ENCODE peak calls at places on chromosomes 12 and 14, in eight cellular contexts. One of them, this sample, is unnamed.

GRCh38 chr12:49631336-49631907 is 8.1 kb downstream of the PRPF40B start:
- DNase-seq in CD8-positive, alpha-beta T cell: no peak
- DNase-seq in body of pancreas: no peak
- DNase-seq in GM23338: peak; percentile 23
- DNase-seq in lower leg skin: no peak
- DNase-seq in stomach: no peak
- DNase-seq in astrocyte of the cerebellum: no peak
- DNase-seq in astrocyte: no peak
- DNase-seq in this sample: no peak

GRCh38 chr12:112851024-112851777 is 55.6 kb upstream of the OAS1 start:
- DNase-seq in CD8-positive, alpha-beta T cell: no peak
- DNase-seq in body of pancreas: no peak
- DNase-seq in GM23338: peak; percentile 8
- DNase-seq in lower leg skin: no peak
- DNase-seq in stomach: no peak
- DNase-seq in astrocyte of the cerebellum: no peak
- DNase-seq in astrocyte: no peak
- DNase-seq in this sample: no peak

GRCh38 chr14:96121660-96122395 is 82.7 kb downstream of the C14orf132 start:
- DNase-seq in CD8-positive, alpha-beta T cell: no peak
- DNase-seq in body of pancreas: no peak
- DNase-seq in GM23338: no peak
- DNase-seq in lower leg skin: no peak
- DNase-seq in stomach: no peak
- DNase-seq in astrocyte of the cerebellum: no peak
- DNase-seq in astrocyte: peak; percentile 71
- DNase-seq in this sample: no peak

GRCh38 chr14:53399057-53399456 is 245.9 kb upstream of the DDHD1 start:
- DNase-seq in CD8-positive, alpha-beta T cell: no peak
- DNase-seq in body of pancreas: no peak
- DNase-seq in GM23338: peak; percentile 91
- DNase-seq in lower leg skin: no peak
- DNase-seq in stomach: no peak
- DNase-seq in astrocyte of the cerebellum: peak; percentile 55
- DNase-seq in astrocyte: peak; percentile 63
- DNase-seq in this sample: no peak

GRCh38 chr12:69015831-69016230 is 82.9 kb upstream of the CPM start:
- DNase-seq in CD8-positive, alpha-beta T cell: no peak
- DNase-seq in body of pancreas: no peak
- DNase-seq in GM23338: no peak
- DNase-seq in lower leg skin: no peak
- DNase-seq in stomach: no peak
- DNase-seq in astrocyte of the cerebellum: no peak
- DNase-seq in astrocyte: no peak
- DNase-seq in this sample: no peak

GRCh38 chr12:106170285-106170684 is 31.5 kb upstream of the NUAK1 start:
- DNase-seq in CD8-positive, alpha-beta T cell: no peak
- DNase-seq in body of pancreas: no peak
- DNase-seq in GM23338: no peak
- DNase-seq in lower leg skin: peak; percentile 55
- DNase-seq in stomach: no peak
- DNase-seq in astrocyte of the cerebellum: peak; percentile 48
- DNase-seq in astrocyte: peak; percentile 84
- DNase-seq in this sample: no peak

GRCh38 chr14:71061458-71061857 is 154.2 kb downstream of the PCNX1 start:
- DNase-seq in CD8-positive, alpha-beta T cell: no peak
- DNase-seq in body of pancreas: no peak
- DNase-seq in GM23338: no peak
- DNase-seq in lower leg skin: no peak
- DNase-seq in stomach: no peak
- DNase-seq in astrocyte of the cerebellum: no peak
- DNase-seq in astrocyte: peak; percentile 22
- DNase-seq in this sample: no peak

GRCh38 chr14:76768201-76768656 is 7.0 kb downstream of the VASH1 start:
- DNase-seq in CD8-positive, alpha-beta T cell: peak; percentile 54
- DNase-seq in body of pancreas: peak; percentile 76
- DNase-seq in GM23338: peak; percentile 84
- DNase-seq in lower leg skin: peak; percentile 22
- DNase-seq in stomach: peak; percentile 40
- DNase-seq in astrocyte of the cerebellum: no peak
- DNase-seq in astrocyte: no peak
- DNase-seq in this sample: peak; percentile 8

GRCh38 chr12:49968431-49968830 is 4.3 kb upstream of the AQP6 start:
- DNase-seq in CD8-positive, alpha-beta T cell: no peak
- DNase-seq in body of pancreas: no peak
- DNase-seq in GM23338: no peak
- DNase-seq in lower leg skin: no peak
- DNase-seq in stomach: no peak
- DNase-seq in astrocyte of the cerebellum: no peak
- DNase-seq in astrocyte: no peak
- DNase-seq in this sample: no peak

GRCh38 chr12:6742833-6743232 is 10.1 kb downstream of the MLF2 start:
- DNase-seq in CD8-positive, alpha-beta T cell: no peak
- DNase-seq in body of pancreas: no peak
- DNase-seq in GM23338: no peak
- DNase-seq in lower leg skin: no peak
- DNase-seq in stomach: no peak
- DNase-seq in astrocyte of the cerebellum: no peak
- DNase-seq in astrocyte: no peak
- DNase-seq in this sample: no peak

GRCh38 chr14:58922211-58922940 is 266.1 kb upstream of the DAAM1 start:
- DNase-seq in CD8-positive, alpha-beta T cell: no peak
- DNase-seq in body of pancreas: no peak
- DNase-seq in GM23338: no peak
- DNase-seq in lower leg skin: no peak
- DNase-seq in stomach: no peak
- DNase-seq in astrocyte of the cerebellum: no peak
- DNase-seq in astrocyte: no peak
- DNase-seq in this sample: no peak

GRCh38 chr14:56299306-56299984 is 181.2 kb downstream of the PELI2 start:
- DNase-seq in CD8-positive, alpha-beta T cell: no peak
- DNase-seq in body of pancreas: no peak
- DNase-seq in GM23338: peak; percentile 38
- DNase-seq in lower leg skin: no peak
- DNase-seq in stomach: no peak
- DNase-seq in astrocyte of the cerebellum: no peak
- DNase-seq in astrocyte: peak; percentile 5
- DNase-seq in this sample: no peak

GRCh38 chr12:27332407-27333310 is at the start of gene BMAL2:
- DNase-seq in CD8-positive, alpha-beta T cell: no peak
- DNase-seq in body of pancreas: peak; percentile 36
- DNase-seq in GM23338: peak; percentile 76
- DNase-seq in lower leg skin: no peak
- DNase-seq in stomach: peak; percentile 54
- DNase-seq in astrocyte of the cerebellum: no peak
- DNase-seq in astrocyte: peak; percentile 18
- DNase-seq in this sample: peak; percentile 5

GRCh38 chr12:26117321-26117720 is 7.5 kb downstream of the BHLHE41 start:
- DNase-seq in CD8-positive, alpha-beta T cell: no peak
- DNase-seq in body of pancreas: no peak
- DNase-seq in GM23338: no peak
- DNase-seq in lower leg skin: no peak
- DNase-seq in stomach: no peak
- DNase-seq in astrocyte of the cerebellum: no peak
- DNase-seq in astrocyte: no peak
- DNase-seq in this sample: no peak

GRCh38 chr14:103847439-103847953 is at the start of gene PPP1R13B:
- DNase-seq in CD8-positive, alpha-beta T cell: peak; percentile 92
- DNase-seq in body of pancreas: peak; percentile 95
- DNase-seq in GM23338: peak; percentile 94
- DNase-seq in lower leg skin: peak; percentile 87
- DNase-seq in stomach: peak; percentile 96
- DNase-seq in astrocyte of the cerebellum: peak; percentile 32
- DNase-seq in astrocyte: peak; percentile 58
- DNase-seq in this sample: peak; percentile 93

GRCh38 chr12:28709996-28710685 is 438.9 kb upstream of the FAR2 start:
- DNase-seq in CD8-positive, alpha-beta T cell: no peak
- DNase-seq in body of pancreas: no peak
- DNase-seq in GM23338: no peak
- DNase-seq in lower leg skin: no peak
- DNase-seq in stomach: no peak
- DNase-seq in astrocyte of the cerebellum: no peak
- DNase-seq in astrocyte: peak; percentile 13
- DNase-seq in this sample: no peak

GRCh38 chr12:112906712-112907414 is at the start of gene OAS1:
- DNase-seq in CD8-positive, alpha-beta T cell: peak; percentile 52
- DNase-seq in body of pancreas: peak; percentile 66
- DNase-seq in GM23338: no peak
- DNase-seq in lower leg skin: peak; percentile 48
- DNase-seq in stomach: peak; percentile 35
- DNase-seq in astrocyte of the cerebellum: no peak
- DNase-seq in astrocyte: peak; percentile 15
- DNase-seq in this sample: peak; percentile 80

GRCh38 chr12:106976013-106976658 is 10.8 kb downstream of the MTERF2 start:
- DNase-seq in CD8-positive, alpha-beta T cell: no peak
- DNase-seq in body of pancreas: peak; percentile 60
- DNase-seq in GM23338: no peak
- DNase-seq in lower leg skin: no peak
- DNase-seq in stomach: no peak
- DNase-seq in astrocyte of the cerebellum: no peak
- DNase-seq in astrocyte: peak; percentile 75
- DNase-seq in this sample: no peak

GRCh38 chr12:123532808-123533649 is 490 bp downstream of the RILPL1 start:
- DNase-seq in CD8-positive, alpha-beta T cell: peak; percentile 13
- DNase-seq in body of pancreas: peak; percentile 34
- DNase-seq in GM23338: peak; percentile 76
- DNase-seq in lower leg skin: no peak
- DNase-seq in stomach: peak; percentile 28
- DNase-seq in astrocyte of the cerebellum: no peak
- DNase-seq in astrocyte: peak; percentile 36
- DNase-seq in this sample: peak; percentile 19

GRCh38 chr12:65524666-65525065 is 246.2 kb downstream of the MSRB3 start:
- DNase-seq in CD8-positive, alpha-beta T cell: no peak
- DNase-seq in body of pancreas: no peak
- DNase-seq in GM23338: no peak
- DNase-seq in lower leg skin: no peak
- DNase-seq in stomach: no peak
- DNase-seq in astrocyte of the cerebellum: peak; percentile 72
- DNase-seq in astrocyte: peak; percentile 94
- DNase-seq in this sample: no peak

GRCh38 chr14:100807979-100808734 is 17.8 kb upstream of the MEG3 start:
- DNase-seq in CD8-positive, alpha-beta T cell: no peak
- DNase-seq in body of pancreas: no peak
- DNase-seq in GM23338: no peak
- DNase-seq in lower leg skin: no peak
- DNase-seq in stomach: no peak
- DNase-seq in astrocyte of the cerebellum: no peak
- DNase-seq in astrocyte: no peak
- DNase-seq in this sample: no peak

GRCh38 chr14:60206837-60207533 is 41.8 kb upstream of the DHRS7 start:
- DNase-seq in CD8-positive, alpha-beta T cell: no peak
- DNase-seq in body of pancreas: no peak
- DNase-seq in GM23338: no peak
- DNase-seq in lower leg skin: no peak
- DNase-seq in stomach: no peak
- DNase-seq in astrocyte of the cerebellum: no peak
- DNase-seq in astrocyte: no peak
- DNase-seq in this sample: no peak

GRCh38 chr12:47377414-47378221 is 297.9 kb upstream of the AMIGO2 start:
- DNase-seq in CD8-positive, alpha-beta T cell: no peak
- DNase-seq in body of pancreas: peak; percentile 44
- DNase-seq in GM23338: no peak
- DNase-seq in lower leg skin: peak; percentile 47
- DNase-seq in stomach: peak; percentile 72
- DNase-seq in astrocyte of the cerebellum: peak; percentile 97
- DNase-seq in astrocyte: peak; percentile 100
- DNase-seq in this sample: no peak
- TF ChIP-seq CTCF in CD8-positive, alpha-beta T cell: no peak
- TF ChIP-seq CTCF in body of pancreas: no peak
- TF ChIP-seq CTCF in GM23338: no peak
- TF ChIP-seq CTCF in lower leg skin: no peak
- TF ChIP-seq CTCF in stomach: no peak
- TF ChIP-seq CTCF in astrocyte of the cerebellum: no peak
- TF ChIP-seq CTCF in astrocyte: no peak
- TF ChIP-seq CTCF in this sample: no peak

DNA sequence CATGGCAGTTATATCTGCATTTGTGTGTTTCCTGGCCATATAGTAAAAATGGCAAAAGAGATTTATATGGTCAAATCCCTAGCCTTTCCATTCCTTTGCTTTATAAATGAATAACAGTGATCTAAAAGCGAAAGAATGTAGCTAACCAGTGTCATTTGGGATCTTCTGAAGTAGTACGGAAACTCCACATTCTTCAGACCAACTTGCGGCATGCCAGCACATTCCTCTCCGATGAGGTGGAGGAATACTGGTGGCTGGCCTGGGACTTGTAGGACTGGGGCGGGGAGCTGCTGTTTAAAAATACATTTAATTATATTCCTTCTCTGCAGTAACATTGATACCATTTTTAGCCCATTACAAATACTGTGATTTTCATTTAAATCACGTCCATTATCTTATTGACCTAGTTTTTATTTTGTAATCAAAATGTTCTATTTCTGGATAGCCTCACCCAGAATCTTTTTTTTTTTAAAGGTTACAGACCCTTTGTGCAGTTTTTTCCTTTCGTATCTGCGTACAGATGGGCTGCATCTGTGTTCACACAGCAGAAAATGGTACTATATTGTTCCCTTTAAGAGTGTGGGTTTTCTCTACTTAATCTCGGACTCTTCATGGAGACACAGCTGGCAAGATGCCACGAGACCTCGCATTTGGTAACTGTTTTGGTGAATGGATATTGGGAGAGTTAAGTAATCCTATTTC is 85.4 kb downstream of the SAMD4A start:
- DNase-seq in CD8-positive, alpha-beta T cell: no peak
- DNase-seq in body of pancreas: peak; percentile 81
- DNase-seq in GM23338: peak; percentile 97
- DNase-seq in lower leg skin: peak; percentile 90
- DNase-seq in stomach: peak; percentile 74
- DNase-seq in astrocyte of the cerebellum: peak; percentile 98
- DNase-seq in astrocyte: peak; percentile 100
- DNase-seq in this sample: no peak
- H3K4me3 ChIP-seq in CD8-positive, alpha-beta T cell: no peak overlapping the region
- H3K4me3 ChIP-seq in body of pancreas: no peak overlapping the region
- H3K4me3 ChIP-seq in GM23338: no peak overlapping the region
- H3K4me3 ChIP-seq in lower leg skin: no peak overlapping the region
- H3K4me3 ChIP-seq in stomach: no peak overlapping the region
- H3K4me3 ChIP-seq in astrocyte of the cerebellum: peak overlapping the region; percentile 24
- H3K4me3 ChIP-seq in astrocyte: peak overlapping the region; percentile 51
- H3K4me3 ChIP-seq in this sample: no peak overlapping the region

DNA sequence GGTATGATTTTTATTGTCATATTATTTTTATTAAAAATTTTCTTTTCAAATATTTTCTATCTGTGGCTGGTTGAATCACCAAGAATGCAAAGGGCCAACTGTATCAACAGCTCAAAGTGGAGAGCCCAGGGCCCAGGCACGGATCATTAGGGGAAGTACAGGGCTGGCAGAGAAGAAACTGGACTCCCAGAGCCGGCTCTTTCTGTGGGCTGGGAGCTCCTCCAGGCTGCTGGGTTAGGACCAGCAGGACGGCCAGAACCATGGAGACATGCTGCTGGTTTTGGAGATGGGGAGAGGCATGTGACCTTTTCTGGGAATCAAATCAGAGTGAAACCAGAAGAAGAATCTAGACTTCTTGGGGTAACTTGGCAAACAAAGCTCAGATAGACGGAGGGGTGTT is 220.5 kb downstream of the CACNA1C start:
- DNase-seq in CD8-positive, alpha-beta T cell: no peak
- DNase-seq in body of pancreas: no peak
- DNase-seq in GM23338: no peak
- DNase-seq in lower leg skin: no peak
- DNase-seq in stomach: no peak
- DNase-seq in astrocyte of the cerebellum: peak; percentile 68
- DNase-seq in astrocyte: peak; percentile 58
- DNase-seq in this sample: no peak
- TF ChIP-seq CTCF in CD8-positive, alpha-beta T cell: no peak
- TF ChIP-seq CTCF in body of pancreas: no peak
- TF ChIP-seq CTCF in GM23338: peak; percentile 40
- TF ChIP-seq CTCF in lower leg skin: no peak
- TF ChIP-seq CTCF in stomach: no peak
- TF ChIP-seq CTCF in astrocyte of the cerebellum: peak; percentile 60
- TF ChIP-seq CTCF in astrocyte: peak; percentile 12
- TF ChIP-seq CTCF in this sample: no peak

GRCh38 chr14:39071096-39071495 is 31.9 kb downstream of the SEC23A start:
- DNase-seq in CD8-positive, alpha-beta T cell: no peak
- DNase-seq in body of pancreas: no peak
- DNase-seq in GM23338: no peak
- DNase-seq in lower leg skin: no peak
- DNase-seq in stomach: no peak
- DNase-seq in astrocyte of the cerebellum: no peak
- DNase-seq in astrocyte: no peak
- DNase-seq in this sample: no peak
- H3K4me3 ChIP-seq in CD8-positive, alpha-beta T cell: no peak overlapping the region
- H3K4me3 ChIP-seq in body of pancreas: no peak overlapping the region
- H3K4me3 ChIP-seq in GM23338: no peak overlapping the region
- H3K4me3 ChIP-seq in lower leg skin: no peak overlapping the region
- H3K4me3 ChIP-seq in stomach: no peak overlapping the region
- H3K4me3 ChIP-seq in astrocyte of the cerebellum: no peak overlapping the region
- H3K4me3 ChIP-seq in astrocyte: no peak overlapping the region
- H3K4me3 ChIP-seq in this sample: no peak overlapping the region

This sample was measured in OCI-LY7.